ENCODE peak calls at places on chromosomes 5 and 9, in eight cellular contexts. O, F, Q, V, H, E, W and K are unnamed samples.

GRCh38 chr9:38371495-38371894 is 21.0 kb upstream of the ALDH1B1 start:
- DNase-seq in H (no peak), Q (peak; percentile 71), O (peak; percentile 55), V (peak; percentile 34), F (no peak), E (peak; percentile 13), W (no peak), K (no peak)

GRCh38 chr5:149580808-149581191 is 498 bp upstream of the ARHGEF37 start:
- DNase-seq in Q (no peak), V (no peak), H (no peak), O (no peak), W (no peak), E (no peak), F (no peak), K (no peak)

GRCh38 chr5:10563132-10563939 is 534 bp upstream of the ANKRD33B start:
- DNase-seq in O (peak; percentile 66), H (no peak), W (peak; percentile 48), F (peak; percentile 66), E (peak; percentile 28), V (peak; percentile 54), Q (no peak), K (no peak)

GRCh38 chr9:131020862-131021261 is 11.9 kb downstream of the LAMC3 start:
- DNase-seq in V (no peak), W (no peak), E (no peak), Q (no peak), F (no peak), O (no peak), H (no peak), K (no peak)

GRCh38 chr5:95406426-95407093 is 15.4 kb downstream of the FAM81B start:
- DNase-seq in W (peak; percentile 72), O (no peak), Q (no peak), E (no peak), H (no peak), V (no peak), F (peak; percentile 16), K (no peak)

GRCh38 chr5:34608368-34608767 is 47.8 kb upstream of the RAI14 start:
- DNase-seq in E (no peak), V (no peak), O (no peak), Q (no peak), H (no peak), W (no peak), F (no peak), K (no peak)

GRCh38 chr9:91880378-91880972 is 69.6 kb downstream of the ROR2 start:
- DNase-seq in Q (no peak), O (no peak), H (no peak), W (no peak), F (no peak), V (no peak), E (no peak), K (no peak)

GRCh38 chr9:26856413-26857032 is 36.1 kb downstream of the CAAP1 start:
- DNase-seq in H (no peak), V (peak; percentile 50), E (no peak), O (peak; percentile 66), F (no peak), W (peak; percentile 56), Q (peak; percentile 55), K (no peak)

GRCh38 chr5:175582697-175583096 is 75.2 kb upstream of the HRH2 start:
- DNase-seq in H (no peak), E (no peak), F (no peak), V (no peak), W (peak; percentile 63), O (no peak), Q (no peak), K (no peak)

GRCh38 chr9:135660407-135660806 is 2.7 kb upstream of the LCN9 start:
- DNase-seq in O (no peak), W (no peak), H (no peak), E (no peak), V (no peak), Q (no peak), F (no peak), K (no peak)

GRCh38 chr9:693460-694390 is 147.8 kb upstream of the DMRT1 start:
- DNase-seq in H (no peak), V (no peak), O (no peak), Q (no peak), W (peak; percentile 72), E (no peak), F (peak; percentile 59), K (no peak)

GRCh38 chr5:150656191-150657132 is 4.6 kb upstream of the MYOZ3 start:
- DNase-seq in E (peak; percentile 79), O (peak; percentile 85), V (peak; percentile 85), F (peak; percentile 76), H (peak; percentile 70), Q (peak; percentile 32), W (peak; percentile 55), K (peak; percentile 88)

GRCh38 chr5:124546643-124547042 is 199.8 kb downstream of the ZNF608 start:
- DNase-seq in H (no peak), Q (no peak), E (no peak), O (peak; percentile 64), W (peak; percentile 26), V (no peak), F (no peak), K (no peak)

GRCh38 chr9:6864102-6864501 is 106.3 kb downstream of the KDM4C start:
- DNase-seq in H (no peak), F (no peak), E (no peak), V (no peak), O (no peak), W (no peak), Q (no peak), K (no peak)

GRCh38 chr9:130433168-130433946 is 11.4 kb upstream of the ASS1 start:
- DNase-seq in V (peak; percentile 60), F (peak; percentile 70), O (peak; percentile 83), W (peak; percentile 62), E (no peak), H (peak; percentile 22), Q (peak; percentile 30), K (no peak)

GRCh38 chr9:133512253-133513213 is 12.2 kb downstream of the MYMK start:
- DNase-seq in F (peak; percentile 16), O (no peak), H (no peak), W (no peak), E (no peak), Q (no peak), V (no peak), K (no peak)

GRCh38 chr9:133379153-133380086 is 3.3 kb downstream of the STKLD1 start:
- DNase-seq in V (no peak), E (no peak), Q (no peak), H (no peak), W (no peak), O (no peak), F (no peak), K (no peak)

GRCh38 chr5:77356740-77357139 is 135.4 kb downstream of the WDR41 start:
- DNase-seq in Q (no peak), E (no peak), W (peak; percentile 16), O (no peak), F (no peak), V (no peak), H (no peak), K (no peak)

GRCh38 chr9:1050125-1050895 is at the start of gene DMRT2:
- DNase-seq in O (peak; percentile 93), F (peak; percentile 87), E (no peak), W (peak; percentile 65), V (no peak), H (no peak), Q (no peak), K (peak; percentile 91)